ENCODE peak calls at places on chromosomes 5 and 9, in six cellular contexts. Y is T-helper 9 cell; G is GM04503; X is cardiac muscle cell; C is CD8-positive, alpha-beta memory T cell; U is HEK293T. P is an unnamed sample.

GRCh38 chr9:91151014-91151740 is 210.5 kb downstream of the AUH start:
- DNase-seq in X (peak), C (no peak), G (peak), Y (no peak), U (no peak), P (peak)

GRCh38 chr5:385321-385720 is 57.7 kb upstream of the EXOC3 start:
- DNase-seq in Y (no peak), C (no peak), U (no peak), X (no peak), G (no peak), P (no peak)

GRCh38 chr5:161189452-161189851 is 337.4 kb upstream of the ATP10B start:
- DNase-seq in Y (no peak), X (no peak), U (no peak), C (no peak), G (no peak), P (no peak)

GRCh38 chr9:105901514-105902109 is 207.3 kb downstream of the TMEM38B start:
- DNase-seq in X (peak), Y (no peak), C (no peak), U (peak), G (no peak), P (peak)

GRCh38 chr9:2992427-2992826 is 148.5 kb upstream of the PUM3 start:
- DNase-seq in X (no peak), C (no peak), G (no peak), U (no peak), Y (no peak), P (no peak)

GRCh38 chr5:57718155-57718554 is 235.5 kb upstream of the ACTBL2 start:
- DNase-seq in G (peak), U (no peak), X (peak), C (no peak), Y (no peak), P (peak)

GRCh38 chr5:6730407-6730806 is 17.2 kb downstream of the TENT4A start:
- DNase-seq in Y (no peak), X (no peak), U (no peak), C (no peak), G (no peak), P (no peak)

GRCh38 chr9:129069128-129069824 is 11.6 kb upstream of the DOLPP1 start:
- DNase-seq in U (no peak), Y (peak), X (peak), C (peak), G (no peak), P (no peak)

GRCh38 chr5:54825005-54825404 is 160.4 kb downstream of the ESM1 start:
- DNase-seq in X (peak), U (no peak), G (no peak), Y (no peak), C (no peak), P (peak)

GRCh38 chr5:73897886-73898285 is 271.9 kb downstream of the ARHGEF28 start:
- DNase-seq in X (no peak), Y (no peak), U (no peak), G (no peak), C (no peak), P (no peak)

GRCh38 chr5:123879071-123879470 is 367.1 kb downstream of the CSNK1G3 start:
- DNase-seq in X (no peak), Y (no peak), G (no peak), C (no peak), U (no peak), P (no peak)

GRCh38 chr5:619444-619843 is 7.3 kb downstream of the CEP72 start:
- DNase-seq in U (no peak), C (no peak), Y (no peak), X (no peak), G (no peak), P (no peak)

GRCh38 chr5:140049713-140050112 is 6.6 kb upstream of the NRG2 start:
- DNase-seq in Y (no peak), G (no peak), X (no peak), C (no peak), U (no peak), P (no peak)

GRCh38 chr9:69427286-69427685 is 102.3 kb downstream of the ENTREP1 start:
- DNase-seq in U (no peak), C (no peak), G (no peak), X (no peak), Y (no peak), P (no peak)

GRCh38 chr5:16805478-16805877 is 130.6 kb downstream of the MYO10 start:
- DNase-seq in C (no peak), U (no peak), X (no peak), G (peak), Y (no peak), P (no peak)

GRCh38 chr5:53490747-53491146 is 10.3 kb downstream of the FST start:
- DNase-seq in G (peak), Y (no peak), C (no peak), U (no peak), X (peak), P (peak)

GRCh38 chr9:114718801-114719221 is 36.8 kb upstream of the TEX48 start:
- DNase-seq in G (no peak), C (peak), U (no peak), Y (peak), X (no peak), P (peak)

GRCh38 chr9:126690431-126691051 is 76.8 kb downstream of the LMX1B start:
- DNase-seq in U (peak), Y (peak), X (peak), G (no peak), C (peak), P (no peak)

GRCh38 chr5:163401271-163401670 is 36.1 kb upstream of the CCNG1 start:
- DNase-seq in G (no peak), X (no peak), U (no peak), Y (no peak), C (no peak), P (no peak)

GRCh38 chr9:69554945-69555344 is 117.2 kb downstream of the APBA1 start:
- DNase-seq in G (no peak), C (no peak), U (no peak), Y (no peak), X (peak), P (peak)

GRCh38 chr9:87195306-87195705 is 248.0 kb upstream of the GAS1 start:
- DNase-seq in C (no peak), G (no peak), U (no peak), X (no peak), Y (no peak), P (peak)